ENCODE peak calls at places on chromosomes 1 and 21, in four cellular contexts. One of them, this sample, is unnamed.

GRCh38 chr1:9115656-9116205 is 13.2 kb downstream of the GPR157 start:
- DNase-seq in stomach: no peak
- DNase-seq in brain microvascular endothelial cell: no peak
- DNase-seq in cardiac muscle cell: no peak
- DNase-seq in this sample: peak

GRCh38 chr1:5758000-5758858 is 234.0 kb downstream of the NPHP4 start:
- DNase-seq in stomach: no peak
- DNase-seq in brain microvascular endothelial cell: no peak
- DNase-seq in cardiac muscle cell: no peak
- DNase-seq in this sample: no peak

GRCh38 chr1:39960461-39960958 is 5.6 kb downstream of the MFSD2A start:
- DNase-seq in stomach: peak
- DNase-seq in brain microvascular endothelial cell: no peak
- DNase-seq in cardiac muscle cell: no peak
- DNase-seq in this sample: peak

GRCh38 chr1:212414328-212415106 is at the start of gene PACC1:
- DNase-seq in stomach: peak
- DNase-seq in brain microvascular endothelial cell: peak
- DNase-seq in cardiac muscle cell: peak
- DNase-seq in this sample: peak

GRCh38 chr1:154802336-154803003 is 67.6 kb downstream of the KCNN3 start:
- DNase-seq in stomach: no peak
- DNase-seq in brain microvascular endothelial cell: no peak
- DNase-seq in cardiac muscle cell: no peak
- DNase-seq in this sample: no peak

GRCh38 chr1:66696771-66697170 is 55.5 kb upstream of the DYNLT5 start:
- DNase-seq in stomach: no peak
- DNase-seq in brain microvascular endothelial cell: no peak
- DNase-seq in cardiac muscle cell: no peak
- DNase-seq in this sample: peak

GRCh38 chr1:25610822-25611630 is 5.6 kb upstream of the MAN1C1 start:
- DNase-seq in stomach: no peak
- DNase-seq in brain microvascular endothelial cell: no peak
- DNase-seq in cardiac muscle cell: peak
- DNase-seq in this sample: no peak

GRCh38 chr1:155983191-155984023 is 5.1 kb upstream of the ARHGEF2 start:
- DNase-seq in stomach: no peak
- DNase-seq in brain microvascular endothelial cell: peak
- DNase-seq in cardiac muscle cell: peak
- DNase-seq in this sample: peak

GRCh38 chr1:168692472-168692871 is 36.5 kb downstream of the DPT start:
- DNase-seq in stomach: no peak
- DNase-seq in brain microvascular endothelial cell: no peak
- DNase-seq in cardiac muscle cell: no peak
- DNase-seq in this sample: no peak

GRCh38 chr21:34846601-34847112 is 177.9 kb downstream of the CLIC6 start:
- DNase-seq in stomach: no peak
- DNase-seq in brain microvascular endothelial cell: peak
- DNase-seq in cardiac muscle cell: peak
- DNase-seq in this sample: peak

DNA sequence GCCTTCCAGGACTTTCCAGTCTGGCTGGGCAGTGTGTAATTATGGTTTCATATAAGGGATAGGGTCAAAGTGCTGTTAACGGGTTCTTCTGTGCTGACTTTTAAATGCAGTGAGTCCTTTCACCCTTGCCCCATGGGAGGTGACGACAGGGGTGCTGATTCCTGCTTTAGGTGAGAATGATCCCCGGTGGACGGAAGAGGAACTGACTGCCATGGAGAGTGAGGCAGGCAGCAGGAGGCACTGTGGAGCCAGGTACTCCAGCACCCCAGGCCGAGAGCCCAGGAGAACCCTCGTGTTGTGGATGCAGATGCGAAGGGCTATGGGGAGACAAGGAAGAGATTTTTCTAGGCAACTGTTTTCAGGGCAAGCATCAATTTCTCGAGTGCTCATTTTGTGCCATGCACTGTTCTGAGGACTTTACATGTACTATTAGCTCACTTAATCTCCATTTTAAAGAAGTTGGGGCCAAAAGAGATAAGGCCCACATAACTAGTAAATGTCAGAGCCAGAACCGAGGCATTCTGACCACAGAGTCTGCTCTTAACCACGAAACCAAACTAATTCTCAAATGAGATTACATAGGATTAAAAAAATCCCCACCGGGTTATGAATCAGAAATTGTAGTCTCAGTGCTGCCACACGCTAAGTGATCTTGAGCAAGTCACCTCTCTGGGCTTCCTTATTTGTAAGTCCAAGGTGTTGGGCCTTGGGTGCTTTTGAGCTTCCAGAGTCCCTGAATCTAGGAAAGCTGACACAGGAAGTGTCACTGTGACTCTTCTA is 28.2 kb downstream of the STPG1 start:
- DNase-seq in stomach: no peak
- DNase-seq in brain microvascular endothelial cell: peak
- DNase-seq in cardiac muscle cell: peak
- DNase-seq in this sample: peak
- TF ChIP-seq CTCF in stomach: no peak
- TF ChIP-seq CTCF in brain microvascular endothelial cell: peak
- TF ChIP-seq CTCF in cardiac muscle cell: peak
- TF ChIP-seq CTCF in this sample: peak

GRCh38 chr1:15390667-15391066 is 19.0 kb upstream of the EFHD2 start:
- DNase-seq in stomach: no peak
- DNase-seq in brain microvascular endothelial cell: no peak
- DNase-seq in cardiac muscle cell: no peak
- DNase-seq in this sample: no peak
- TF ChIP-seq CTCF in stomach: no peak
- TF ChIP-seq CTCF in brain microvascular endothelial cell: no peak
- TF ChIP-seq CTCF in cardiac muscle cell: no peak
- TF ChIP-seq CTCF in this sample: no peak

DNA sequence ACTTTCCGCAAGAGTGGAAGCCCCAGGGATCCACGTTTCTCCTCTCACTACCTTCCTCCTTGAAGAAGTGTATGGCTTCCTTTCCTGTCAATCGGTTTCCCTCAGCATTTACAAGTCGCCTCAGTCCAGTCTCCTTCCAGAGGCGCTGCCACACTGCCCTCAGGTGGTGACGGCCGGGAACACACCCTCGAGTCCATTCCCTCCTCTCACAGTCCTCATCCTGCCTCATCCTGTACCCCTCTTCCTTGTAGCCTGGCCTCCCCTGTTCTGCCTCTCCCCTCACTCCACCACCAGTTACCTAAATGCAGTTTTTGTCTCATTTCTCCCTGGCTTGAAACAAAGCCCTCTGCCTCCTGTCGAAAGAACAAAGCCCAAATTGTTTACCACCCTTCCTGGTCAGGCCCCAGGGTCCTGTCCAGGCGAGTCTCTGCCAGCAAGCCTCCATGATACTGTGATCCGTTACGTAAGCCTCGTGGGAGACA is 23.2 kb upstream of the LSM10 start:
- DNase-seq in stomach: peak
- DNase-seq in brain microvascular endothelial cell: peak
- DNase-seq in cardiac muscle cell: peak
- DNase-seq in this sample: peak
- TF ChIP-seq CTCF in stomach: peak
- TF ChIP-seq CTCF in brain microvascular endothelial cell: peak
- TF ChIP-seq CTCF in cardiac muscle cell: peak
- TF ChIP-seq CTCF in this sample: peak

GRCh38 chr1:85911742-85912141 is 203.5 kb upstream of the ZNHIT6 start:
- DNase-seq in stomach: no peak
- DNase-seq in brain microvascular endothelial cell: peak
- DNase-seq in cardiac muscle cell: peak
- DNase-seq in this sample: peak
- TF ChIP-seq CTCF in stomach: no peak
- TF ChIP-seq CTCF in brain microvascular endothelial cell: peak
- TF ChIP-seq CTCF in cardiac muscle cell: peak
- TF ChIP-seq CTCF in this sample: peak

GRCh38 chr21:18801468-18801867 is 397.9 kb upstream of the TMPRSS15 start:
- DNase-seq in stomach: peak
- DNase-seq in brain microvascular endothelial cell: peak
- DNase-seq in cardiac muscle cell: peak
- DNase-seq in this sample: peak
- TF ChIP-seq CTCF in stomach: peak
- TF ChIP-seq CTCF in brain microvascular endothelial cell: peak
- TF ChIP-seq CTCF in cardiac muscle cell: no peak
- TF ChIP-seq CTCF in this sample: peak

GRCh38 chr1:237655778-237656177 is 234.9 kb downstream of the ZP4 start:
- DNase-seq in stomach: no peak
- DNase-seq in brain microvascular endothelial cell: no peak
- DNase-seq in cardiac muscle cell: no peak
- DNase-seq in this sample: no peak
- TF ChIP-seq CTCF in stomach: no peak
- TF ChIP-seq CTCF in brain microvascular endothelial cell: no peak
- TF ChIP-seq CTCF in cardiac muscle cell: no peak
- TF ChIP-seq CTCF in this sample: no peak

DNA sequence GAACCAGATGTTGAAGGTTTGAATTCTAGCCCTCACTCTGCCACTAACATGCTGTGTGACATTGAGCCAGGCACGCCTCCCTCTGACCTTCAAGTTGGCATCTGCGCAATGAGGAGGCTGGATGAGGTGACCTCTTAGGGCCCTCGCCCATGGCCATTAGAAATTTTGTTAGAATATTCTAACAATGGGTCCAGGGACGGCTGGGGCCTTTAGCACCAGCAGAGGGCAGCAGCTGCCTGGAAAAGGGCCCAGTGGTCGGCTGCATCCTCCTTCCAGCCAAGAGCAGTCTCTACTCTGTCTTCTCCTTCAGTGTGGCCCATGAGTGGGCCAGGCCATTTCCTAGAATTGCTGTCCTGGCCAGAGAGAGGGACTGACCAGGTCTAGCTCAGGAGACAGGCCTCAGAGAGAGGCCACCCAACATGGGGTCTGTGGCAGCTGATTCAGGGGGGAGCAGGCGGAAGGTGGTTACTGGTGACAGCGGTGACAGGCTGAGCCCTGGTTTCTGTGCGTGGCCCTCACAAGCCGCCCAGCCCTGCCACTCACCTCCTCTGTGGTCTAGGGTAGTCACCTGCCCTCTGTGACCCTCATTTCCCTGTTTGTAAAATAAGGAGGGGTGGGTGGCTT is 101.3 kb upstream of the ACTL8 start:
- DNase-seq in stomach: no peak
- DNase-seq in brain microvascular endothelial cell: peak
- DNase-seq in cardiac muscle cell: peak
- DNase-seq in this sample: peak
- TF ChIP-seq CTCF in stomach: peak
- TF ChIP-seq CTCF in brain microvascular endothelial cell: peak
- TF ChIP-seq CTCF in cardiac muscle cell: peak
- TF ChIP-seq CTCF in this sample: peak

This sample was measured in MCF 10A.